ENCODE peak calls at places on chromosomes 7 and 10, in ten cellular contexts. S is heart right ventricle, A is cardiac muscle cell, P is spleen, C is transverse colon, R is A549, Z is colonic mucosa, D is AG04450, M is kidney, N is MM.1S. G is an unnamed sample.
A peak's percentile ranks its signal among the peaks of the same experiment; 100 is the strongest.

GRCh38 chr7:16916733-16917132 is 35.0 kb upstream of the AGR3 start:
- DNase-seq in S (no peak), A (no peak), P (no peak), C (no peak), R (no peak), Z (no peak), D (no peak), M (no peak), N (no peak), G (no peak)

GRCh38 chr10:103507235-103508191 is 14.0 kb downstream of the NEURL1 start:
- DNase-seq in S (no peak), A (no peak), P (peak; percentile 40), C (no peak), R (no peak), Z (peak; percentile 42), D (no peak), M (peak; percentile 45), N (peak; percentile 77), G (no peak)

GRCh38 chr10:49550563-49550962 is 11.6 kb upstream of the ERCC6 start:
- DNase-seq in S (no peak), A (peak; percentile 58), P (no peak), C (no peak), R (no peak), Z (no peak), D (no peak), M (no peak), N (no peak), G (no peak)

GRCh38 chr7:101172005-101172853 is 6.9 kb upstream of the VGF start:
- DNase-seq in S (no peak), A (no peak), P (no peak), C (no peak), R (no peak), Z (no peak), D (no peak), M (no peak), N (peak; percentile 41), G (no peak)

GRCh38 chr10:45235823-45236222 is 79.6 kb downstream of the OR13A1 start:
- DNase-seq in S (no peak), A (peak; percentile 31), P (no peak), C (no peak), R (no peak), Z (no peak), D (no peak), M (no peak), N (no peak), G (no peak)

GRCh38 chr7:47666164-47666862 is 84.4 kb upstream of the TNS3 start:
- DNase-seq in S (no peak), A (no peak), P (no peak), C (no peak), R (no peak), Z (no peak), D (peak; percentile 23), M (no peak), N (no peak), G (no peak)

GRCh38 chr7:39621261-39621660 is 2.1 kb upstream of the RALA start:
- DNase-seq in S (no peak), A (no peak), P (no peak), C (no peak), R (no peak), Z (no peak), D (peak; percentile 74), M (no peak), N (no peak), G (no peak)

GRCh38 chr7:9097565-9098060 is 664.2 kb downstream of the NXPH1 start:
- DNase-seq in S (no peak), A (no peak), P (no peak), C (no peak), R (no peak), Z (no peak), D (no peak), M (no peak), N (no peak), G (no peak)

GRCh38 chr10:133178357-133179127 is 18.5 kb downstream of the KNDC1 start:
- DNase-seq in S (no peak), A (no peak), P (peak; percentile 67), C (no peak), R (no peak), Z (no peak), D (no peak), M (no peak), N (no peak), G (no peak)

GRCh38 chr7:102024005-102024768 is 206.8 kb downstream of the CUX1 start:
- DNase-seq in S (no peak), A (no peak), P (peak; percentile 28), C (no peak), R (no peak), Z (no peak), D (no peak), M (peak; percentile 34), N (no peak), G (no peak)

GRCh38 chr10:30583778-30584415 is 45.7 kb downstream of the LYZL2 start:
- DNase-seq in S (peak; percentile 86), A (peak; percentile 89), P (no peak), C (peak; percentile 79), R (peak; percentile 74), Z (peak; percentile 86), D (peak; percentile 29), M (peak; percentile 78), N (peak; percentile 80), G (peak; percentile 3)

GRCh38 chr7:157013602-157014549 is 3.4 kb upstream of the MNX1 start:
- DNase-seq in S (no peak), A (no peak), P (no peak), C (no peak), R (no peak), Z (no peak), D (no peak), M (peak; percentile 27), N (peak; percentile 5), G (no peak)

GRCh38 chr10:75547391-75548298 is 116.2 kb downstream of the LRMDA start:
- DNase-seq in S (no peak), A (peak; percentile 82), P (no peak), C (no peak), R (no peak), Z (no peak), D (no peak), M (no peak), N (peak; percentile 94), G (no peak)
- H3K9me3 ChIP-seq in S (no peaks in the 10 kb centered on the region), A (no peaks in the 10 kb centered on the region), P (peaks cover 11% of the 10 kb centered on the region), C (peaks cover 3% of the 10 kb centered on the region), R (peaks cover 13% of the 10 kb centered on the region), Z (no peaks in the 10 kb centered on the region), D (no peaks in the 10 kb centered on the region), M (no peaks in the 10 kb centered on the region), N (no peaks in the 10 kb centered on the region), G (no peaks in the 10 kb centered on the region)

DNA sequence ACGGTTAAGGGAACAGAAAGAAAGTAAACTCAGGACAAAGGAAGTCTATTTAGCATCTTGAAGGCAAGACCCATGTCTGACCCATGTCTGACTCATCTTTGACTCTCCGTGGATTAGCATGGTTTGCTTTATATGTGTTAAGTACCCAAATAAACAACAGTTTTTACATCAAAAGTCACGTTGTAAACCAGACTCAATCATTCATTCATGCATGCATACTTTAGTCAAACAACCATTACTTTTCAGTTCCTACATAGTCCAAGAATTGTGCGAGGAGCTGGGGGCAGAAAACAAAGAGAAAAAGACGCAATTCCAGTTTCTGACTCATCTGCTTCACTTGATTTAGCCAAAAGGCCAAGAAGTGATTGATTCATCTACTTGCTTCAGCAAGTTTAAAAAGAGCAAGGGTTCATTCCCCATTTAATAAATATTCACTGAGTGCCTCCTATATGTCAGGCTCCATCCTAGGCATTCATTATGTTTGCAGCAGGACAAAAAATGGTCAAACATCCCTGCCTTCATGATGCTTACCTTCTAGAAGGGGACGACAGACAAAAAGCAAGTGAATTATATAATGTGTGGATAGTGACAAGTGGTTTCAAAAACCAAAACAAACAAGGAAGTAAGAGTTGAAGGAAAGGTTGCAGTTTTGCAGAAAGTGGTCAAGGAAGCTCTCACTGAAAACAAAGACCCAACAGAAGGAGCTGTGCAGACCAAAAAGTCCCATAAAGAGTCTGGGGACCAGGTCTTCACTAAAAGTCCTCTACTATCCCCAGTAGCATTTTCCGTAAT is 116.2 kb downstream of the FAM107B start:
- DNase-seq in S (no peak), A (peak; percentile 54), P (no peak), C (no peak), R (peak; percentile 67), Z (no peak), D (peak; percentile 44), M (no peak), N (no peak), G (no peak)
- TF ChIP-seq CTCF in S (no peak), A (no peak), P (no peak), C (no peak), R (no peak), Z (no peak), D (no peak), M (no peak), N (no peak), G (no peak)

DNA sequence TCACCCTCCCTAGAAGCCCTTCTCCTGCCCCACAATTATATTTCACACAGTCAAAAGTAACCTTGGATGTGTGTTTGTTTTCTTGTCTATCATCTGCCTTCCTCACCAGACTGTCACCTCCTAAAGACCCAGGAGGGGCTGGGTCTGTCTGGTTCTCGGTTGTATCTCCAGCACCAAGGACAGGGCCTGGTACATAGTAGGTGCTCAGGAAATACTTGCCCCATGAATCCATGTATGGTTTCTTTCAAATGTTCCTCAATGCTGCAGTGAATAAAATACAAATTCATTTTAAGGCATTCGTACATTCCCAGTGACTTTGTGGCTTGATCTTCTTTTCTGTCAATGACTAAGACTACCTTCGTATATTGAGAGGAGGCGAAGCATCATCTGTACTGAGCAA is 122.9 kb upstream of the ZNF716 start:
- DNase-seq in S (no peak), A (no peak), P (no peak), C (no peak), R (no peak), Z (no peak), D (no peak), M (no peak), N (no peak), G (no peak)
- H3K9me3 ChIP-seq in S (no peaks in the 10 kb centered on the region), A (no peaks in the 10 kb centered on the region), P (peaks cover 93% of the 10 kb centered on the region), C (no peaks in the 10 kb centered on the region), R (no peaks in the 10 kb centered on the region), Z (no peaks in the 10 kb centered on the region), D (peaks cover 51% of the 10 kb centered on the region), M (no peaks in the 10 kb centered on the region), N (no peaks in the 10 kb centered on the region), G (no peaks in the 10 kb centered on the region)

GRCh38 chr7:146956853-146957252 is 840.3 kb downstream of the CNTNAP2 start:
- DNase-seq in S (no peak), A (no peak), P (no peak), C (no peak), R (no peak), Z (no peak), D (no peak), M (no peak), N (no peak), G (no peak)

GRCh38 chr7:146966274-146966673 is 849.7 kb downstream of the CNTNAP2 start:
- DNase-seq in S (no peak), A (no peak), P (no peak), C (no peak), R (no peak), Z (no peak), D (no peak), M (no peak), N (no peak), G (no peak)

GRCh38 chr7:146961617-146962016 is 845.0 kb downstream of the CNTNAP2 start:
- DNase-seq in S (peak; percentile 35), A (peak; percentile 85), P (no peak), C (no peak), R (no peak), Z (no peak), D (no peak), M (no peak), N (no peak), G (peak; percentile 17)

GRCh38 chr7:146956323-146956722 is 839.7 kb downstream of the CNTNAP2 start:
- DNase-seq in S (no peak), A (peak; percentile 8), P (no peak), C (no peak), R (no peak), Z (no peak), D (no peak), M (no peak), N (no peak), G (no peak)

GRCh38 chr7:146960747-146961416 is 844.3 kb downstream of the CNTNAP2 start:
- DNase-seq in S (no peak), A (no peak), P (no peak), C (no peak), R (no peak), Z (no peak), D (no peak), M (no peak), N (no peak), G (no peak)
- TF ChIP-seq CTCF in S (no peak), A (no peak), P (no peak), C (no peak), R (no peak), Z (no peak), D (no peak), M (no peak), N (no peak), G (no peak)

G was measured in thoracic aorta.